ENCODE peak calls at places on chromosome 16, in four cellular contexts. T is choroid plexus epithelial cell, S is stomach, W is A549. I is an unnamed sample.

GRCh38 chr16:50261707-50262235 is 4.6 kb upstream of the ADCY7 start:
- DNase-seq in S (peak), W (peak), T (no peak), I (no peak)

GRCh38 chr16:86258713-86259112 is 251.6 kb upstream of the FOXF1 start:
- DNase-seq in S (no peak), T (no peak), W (no peak), I (no peak)

GRCh38 chr16:54466233-54466632 is 179.6 kb upstream of the IRX3 start:
- DNase-seq in W (no peak), T (no peak), S (no peak), I (no peak)

GRCh38 chr16:2858245-2859025 is 465 bp upstream of the PRSS22 start:
- DNase-seq in W (no peak), S (peak), T (no peak), I (no peak)

GRCh38 chr16:31131416-31131815 is 4.1 kb downstream of the PRSS8 start:
- DNase-seq in T (no peak), S (no peak), W (no peak), I (no peak)

GRCh38 chr16:81265658-81266451 is 27.4 kb downstream of the BCO1 start:
- DNase-seq in W (no peak), T (peak), S (peak), I (no peak)

GRCh38 chr16:51326131-51326856 is 175.2 kb upstream of the SALL1 start:
- DNase-seq in S (no peak), W (no peak), T (peak), I (no peak)

GRCh38 chr16:8703693-8704092 is 29.3 kb downstream of the ABAT start:
- DNase-seq in T (no peak), S (no peak), W (no peak), I (no peak)

GRCh38 chr16:3012828-3013420 is at the start of gene CLDN9:
- DNase-seq in S (peak), W (no peak), T (no peak), I (no peak)

GRCh38 chr16:30787613-30788378 is 791 bp upstream of the ZNF629 start:
- DNase-seq in W (no peak), S (no peak), T (peak), I (no peak)

GRCh38 chr16:972316-973002 is 1.7 kb upstream of the LMF1 start:
- DNase-seq in T (no peak), S (peak), W (no peak), I (no peak)

GRCh38 chr16:54175169-54175551 is 111.4 kb downstream of the IRX3 start:
- DNase-seq in W (no peak), S (no peak), T (no peak), I (no peak)

GRCh38 chr16:88924834-88925539 is 52.0 kb downstream of the CBFA2T3 start:
- DNase-seq in S (no peak), T (peak), W (peak), I (peak)
- TF ChIP-seq CTCF in S (no peak), T (peak), W (peak), I (peak)

GRCh38 chr16:70374213-70374612 is 27.5 kb downstream of the DDX19A start:
- DNase-seq in S (no peak), T (no peak), W (no peak), I (no peak)

GRCh38 chr16:70372921-70373550 is 26.3 kb downstream of the DDX19A start:
- DNase-seq in T (no peak), S (no peak), W (no peak), I (no peak)

GRCh38 chr16:70378869-70379493 is 32.3 kb downstream of the DDX19A start:
- DNase-seq in T (no peak), W (no peak), S (no peak), I (no peak)

GRCh38 chr16:70377782-70378181 is 31.1 kb downstream of the DDX19A start:
- DNase-seq in W (no peak), T (no peak), S (no peak), I (no peak)

GRCh38 chr16:70375636-70376611 is 29.2 kb downstream of the DDX19A start:
- DNase-seq in W (no peak), S (no peak), T (no peak), I (no peak)
- H3K4me3 ChIP-seq in W (no peak), S (no peak), T (no peak), I (no peak)

GRCh38 chr16:71461686-71462648 is at the start of gene ZNF23:
- DNase-seq in T (peak), W (peak), S (peak), I (peak)
- TF ChIP-seq CTCF in T (no peak), W (no peak), S (no peak), I (peak)

DNA sequence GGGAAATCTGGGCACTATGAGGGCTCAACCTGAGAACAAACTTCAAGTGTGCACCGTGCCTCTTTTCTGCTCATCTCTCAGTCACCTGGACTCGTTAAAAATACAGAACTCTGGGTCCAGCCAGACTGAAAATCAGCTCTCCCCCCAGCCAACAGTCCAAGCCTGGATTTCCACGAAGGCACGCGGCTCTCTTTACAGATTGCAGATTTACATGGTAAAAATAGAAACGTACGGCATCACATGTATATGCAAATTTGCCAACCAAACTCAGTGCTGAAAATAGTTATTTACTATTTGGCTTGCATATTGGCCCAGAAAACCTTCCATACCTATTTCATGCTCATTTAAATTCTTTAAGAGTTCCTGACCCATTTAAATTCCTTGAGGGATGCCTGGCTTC is 315.8 kb downstream of the MAF start:
- DNase-seq in W (no peak), T (no peak), S (no peak), I (no peak)
- H3K4me3 ChIP-seq in W (no peak), T (no peak), S (no peak), I (no peak)

DNA sequence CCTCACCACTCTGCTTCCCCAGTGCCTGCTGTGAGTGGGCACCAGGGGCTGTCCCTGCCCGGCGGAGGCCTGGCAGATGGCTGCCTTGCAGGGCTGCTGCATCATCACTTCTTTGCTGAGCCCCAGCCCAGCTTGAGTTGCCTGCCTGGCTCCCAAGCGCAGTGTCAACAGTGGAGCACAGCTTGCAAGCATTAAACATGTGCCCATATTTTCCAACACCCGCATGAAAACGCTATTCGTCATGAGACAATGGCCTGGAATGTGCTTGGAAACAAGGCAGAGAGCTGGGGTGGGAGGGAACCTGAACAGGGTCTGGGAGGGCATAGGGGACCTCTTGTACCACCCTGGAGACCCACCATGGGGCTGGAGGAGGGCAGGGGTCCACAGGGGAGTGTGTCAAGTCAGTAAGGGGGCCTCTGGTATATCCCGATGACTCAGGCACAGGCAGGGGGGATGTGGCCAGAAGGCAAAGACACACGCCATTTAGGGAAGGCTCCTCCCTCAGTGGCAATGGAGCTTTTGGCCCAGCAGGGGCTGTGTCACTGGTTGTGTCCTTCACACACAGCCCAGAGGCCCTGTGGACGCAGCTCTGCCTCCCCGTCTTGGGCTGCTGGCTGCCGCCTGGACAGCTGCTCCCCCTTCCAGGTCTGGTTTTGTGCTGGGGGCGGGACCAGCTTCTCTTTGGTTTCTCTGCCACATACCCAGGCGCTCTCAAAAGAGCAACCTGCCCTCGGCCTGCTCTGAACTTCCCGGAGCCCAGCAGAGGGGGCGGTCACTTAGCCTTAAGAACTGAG is 17.4 kb upstream of the MTSS2 start:
- DNase-seq in W (no peak), S (no peak), T (peak), I (no peak)
- TF ChIP-seq CTCF in W (no peak), S (no peak), T (peak), I (no peak)

GRCh38 chr16:19687279-19687678 is 30.7 kb downstream of the KNOP1 start:
- DNase-seq in W (no peak), T (no peak), S (no peak), I (no peak)
- H3K4me3 ChIP-seq in W (no peak), T (no peak), S (no peak), I (no peak)

GRCh38 chr16:85056211-85056748 is 28.7 kb downstream of the KIAA0513 start:
- DNase-seq in W (no peak), T (peak), S (no peak), I (no peak)
- TF ChIP-seq CTCF in W (no peak), T (peak), S (no peak), I (no peak)

GRCh38 chr16:67249762-67250327 is 1.1 kb downstream of the SLC9A5 start:
- DNase-seq in S (no peak), W (no peak), T (peak), I (no peak)
- H3K4me3 ChIP-seq in S (no peak), W (no peak), T (peak), I (peak)

GRCh38 chr16:46918400-46918799 is 34.2 kb downstream of the GPT2 start:
- DNase-seq in W (no peak), T (no peak), S (no peak), I (no peak)

GRCh38 chr16:46922239-46922638 is 38.1 kb downstream of the GPT2 start:
- DNase-seq in W (no peak), S (peak), T (no peak), I (no peak)

GRCh38 chr16:46916980-46917379 is 32.8 kb downstream of the GPT2 start:
- DNase-seq in W (peak), T (peak), S (no peak), I (peak)

GRCh38 chr16:46920402-46921068 is 36.4 kb downstream of the GPT2 start:
- DNase-seq in W (no peak), S (peak), T (no peak), I (no peak)

DNA sequence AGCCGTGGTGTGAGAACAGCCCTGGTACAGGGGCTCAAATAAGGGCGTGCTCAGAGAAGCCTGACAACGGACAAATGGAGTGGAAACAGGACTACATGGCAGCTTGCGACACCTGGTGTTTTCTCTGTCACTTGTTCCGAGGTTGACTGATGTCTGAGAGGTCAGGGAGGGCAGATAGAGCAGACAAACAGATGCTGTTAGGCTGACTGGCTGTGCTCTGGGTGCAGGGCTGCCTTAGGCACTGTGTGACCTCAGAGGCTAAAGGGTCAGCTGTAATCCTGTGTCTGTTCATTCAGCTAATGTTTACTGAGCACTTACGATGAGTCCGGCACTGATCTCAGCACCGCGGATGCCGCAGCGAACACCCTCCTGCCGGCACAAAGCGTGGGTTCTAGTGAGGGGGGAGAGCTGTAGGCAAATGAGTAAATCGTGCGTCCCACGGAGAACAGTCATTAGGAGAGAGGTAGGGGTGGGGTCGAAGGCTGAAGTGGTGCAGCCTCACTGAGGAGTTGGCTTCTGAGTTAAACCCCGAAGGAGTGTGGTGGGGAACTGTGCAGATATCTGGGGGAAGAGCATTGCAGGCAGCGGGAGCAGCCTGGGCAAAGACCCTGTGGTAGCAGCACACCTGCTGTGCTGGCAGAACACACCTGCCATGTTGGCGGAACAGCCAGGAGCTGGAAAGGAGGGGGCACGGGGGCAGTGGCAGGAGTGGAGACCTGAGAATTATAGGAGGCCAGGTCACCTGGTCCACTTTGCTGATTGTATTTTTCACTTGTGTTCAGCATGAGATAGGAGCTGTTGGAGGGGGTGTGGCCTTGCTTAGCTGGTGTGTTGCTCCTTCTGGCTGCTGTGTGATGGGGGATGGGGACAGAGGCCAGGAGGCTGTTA is 35.0 kb downstream of the GPT2 start:
- DNase-seq in T (no peak), W (no peak), S (peak), I (peak)
- TF ChIP-seq CTCF in T (no peak), W (no peak), S (no peak), I (peak)

I was measured in GM12865.